ENCODE peak calls at places on chromosomes 2 and 18, in eight cellular contexts. W is tibial artery, X is uterus, O is AG04450, S is RWPE1, F is esophagus squamous epithelium, E is A549, J is upper lobe of right lung. Z is an unnamed sample.

GRCh38 chr18:55317832-55318231 is 270.2 kb downstream of the TCF4 start:
- DNase-seq in F (no peak), X (no peak), J (no peak), E (no peak), O (no peak), S (no peak), W (no peak), Z (no peak)

GRCh38 chr2:233051241-233052149 is 8.6 kb upstream of the INPP5D start:
- DNase-seq in O (no peak), W (peak; percentile 81), J (peak; percentile 74), S (peak; percentile 77), E (no peak), F (no peak), X (peak; percentile 68), Z (no peak)

GRCh38 chr18:46345181-46345465 is 240.9 kb downstream of the HAUS1 start:
- DNase-seq in W (no peak), O (no peak), S (no peak), E (no peak), J (no peak), X (no peak), F (no peak), Z (no peak)

GRCh38 chr2:115443550-115444185 is 1001.2 kb downstream of the DPP10 start:
- DNase-seq in W (no peak), O (no peak), F (no peak), E (no peak), S (no peak), X (no peak), J (no peak), Z (no peak)

GRCh38 chr18:49544362-49544761 is 17.5 kb upstream of the LIPG start:
- DNase-seq in S (no peak), E (no peak), J (no peak), X (no peak), O (no peak), W (no peak), F (no peak), Z (no peak)

GRCh38 chr2:168561991-168562390 is 105.9 kb downstream of the CERS6 start:
- DNase-seq in O (no peak), S (no peak), E (no peak), F (no peak), W (no peak), J (no peak), X (no peak), Z (no peak)

GRCh38 chr18:47087676-47088075 is 52.3 kb upstream of the ELOA2 start:
- DNase-seq in O (no peak), E (no peak), X (no peak), F (no peak), S (no peak), J (no peak), W (no peak), Z (no peak)

GRCh38 chr2:126653102-126653501 is 2.9 kb upstream of the GYPC start:
- DNase-seq in S (no peak), O (no peak), E (no peak), J (no peak), X (no peak), F (no peak), W (no peak), Z (no peak)

GRCh38 chr18:35116784-35117318 is 75.6 kb downstream of the MAPRE2 start:
- DNase-seq in S (no peak), J (no peak), O (no peak), E (no peak), W (no peak), X (no peak), F (no peak), Z (no peak)

GRCh38 chr18:24964213-24964612 is 387.8 kb downstream of the ZNF521 start:
- DNase-seq in E (no peak), O (no peak), J (no peak), X (no peak), W (no peak), S (no peak), F (no peak), Z (no peak)

GRCh38 chr2:1491751-1492150 is 78.5 kb downstream of the TPO start:
- DNase-seq in F (no peak), J (peak; percentile 54), X (no peak), O (no peak), S (no peak), W (peak; percentile 56), E (no peak), Z (no peak)

GRCh38 chr2:240685771-240686371 is 3.2 kb upstream of the AQP12B start:
- DNase-seq in F (no peak), S (no peak), W (no peak), E (no peak), X (no peak), O (no peak), J (peak; percentile 64), Z (no peak)
- H3K27ac ChIP-seq in F (no peak overlapping the region), S (no peak overlapping the region), W (no peak overlapping the region), E (no peak overlapping the region), X (no peak overlapping the region), O (no peak overlapping the region), J (no peak overlapping the region), Z (no peak overlapping the region)

GRCh38 chr2:236887953-236888765 is 197.5 kb upstream of the COPS8 start:
- DNase-seq in W (no peak), X (no peak), J (no peak), E (no peak), O (no peak), S (no peak), F (no peak), Z (no peak)
- H3K27ac ChIP-seq in W (peak overlapping the region; percentile 82), X (peak overlapping the region; percentile 87), J (peak overlapping the region; percentile 24), E (no peak overlapping the region), O (peak overlapping the region; percentile 92), S (no peak overlapping the region), F (peak overlapping the region; percentile 86), Z (no peak overlapping the region)

GRCh38 chr2:189124175-189124574 is 55.4 kb downstream of the COL5A2 start:
- DNase-seq in W (no peak), X (no peak), J (no peak), F (no peak), O (no peak), E (peak; percentile 10), S (no peak), Z (no peak)

GRCh38 chr2:189129971-189130370 is 49.6 kb downstream of the COL5A2 start:
- DNase-seq in J (no peak), X (no peak), F (no peak), O (peak; percentile 61), S (no peak), E (no peak), W (no peak), Z (no peak)

GRCh38 chr2:189125195-189125594 is 54.4 kb downstream of the COL5A2 start:
- DNase-seq in S (no peak), W (no peak), F (no peak), E (no peak), J (no peak), X (no peak), O (no peak), Z (no peak)

GRCh38 chr2:189128961-189129360 is 50.6 kb downstream of the COL5A2 start:
- DNase-seq in E (no peak), S (no peak), X (no peak), O (no peak), F (no peak), J (no peak), W (no peak), Z (no peak)

DNA sequence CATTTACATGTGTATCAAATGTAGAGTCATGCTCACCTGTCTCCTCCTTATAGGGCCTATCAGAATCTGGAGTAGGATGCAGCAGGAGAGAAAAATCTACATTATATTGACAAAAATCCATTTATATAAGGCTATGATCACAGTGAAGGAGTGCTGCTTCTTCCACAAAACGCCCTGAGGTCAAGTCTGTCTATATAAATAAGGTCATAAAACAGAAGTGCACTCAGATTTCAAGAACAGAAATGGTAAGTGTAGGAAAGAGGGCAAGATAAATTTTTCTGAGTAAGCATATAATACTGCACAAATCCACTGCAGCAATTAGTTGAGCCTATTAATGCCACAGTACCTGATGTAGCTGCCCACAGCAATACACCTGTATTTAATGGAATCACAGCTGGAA is 51.8 kb downstream of the COL5A2 start:
- DNase-seq in X (no peak), O (no peak), F (no peak), S (no peak), W (no peak), E (no peak), J (no peak), Z (no peak)
- H3K27ac ChIP-seq in X (no peak overlapping the region), O (no peak overlapping the region), F (no peak overlapping the region), S (no peak overlapping the region), W (no peak overlapping the region), E (no peak overlapping the region), J (no peak overlapping the region), Z (no peak overlapping the region)

DNA sequence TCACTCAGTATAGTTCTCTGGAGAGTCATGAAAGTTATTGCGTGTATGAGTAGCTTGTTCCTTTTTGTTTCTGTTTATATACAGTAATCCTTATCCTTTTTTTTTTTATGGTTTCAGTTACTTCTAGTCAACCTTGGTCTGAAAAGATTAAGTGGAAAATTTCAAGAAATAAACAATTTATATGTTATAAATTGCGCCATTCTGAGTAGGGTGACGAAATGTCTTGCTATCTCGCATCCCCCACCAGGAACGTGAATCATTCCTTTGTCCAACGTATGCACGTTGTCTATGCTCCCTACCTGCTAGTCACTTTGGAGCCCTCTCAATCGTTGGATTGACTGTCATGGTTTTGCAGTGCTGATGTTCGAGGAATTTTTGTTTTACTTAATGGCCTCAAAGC is 60.4 kb downstream of the FAM117B start:
- DNase-seq in W (no peak), X (no peak), E (no peak), O (peak; percentile 27), J (no peak), F (no peak), S (no peak), Z (no peak)
- H3K27ac ChIP-seq in W (no peak overlapping the region), X (no peak overlapping the region), E (no peak overlapping the region), O (no peak overlapping the region), J (no peak overlapping the region), F (no peak overlapping the region), S (no peak overlapping the region), Z (no peak overlapping the region)

GRCh38 chr2:170432823-170433222 is 254.9 kb downstream of the MYO3B start:
- DNase-seq in W (no peak), O (no peak), J (no peak), E (no peak), F (no peak), S (no peak), X (no peak), Z (no peak)
- H3K27ac ChIP-seq in W (no peak overlapping the region), O (no peak overlapping the region), J (no peak overlapping the region), E (no peak overlapping the region), F (no peak overlapping the region), S (no peak overlapping the region), X (no peak overlapping the region), Z (no peak overlapping the region)